ENCODE peak calls at places on chromosomes 1 and 21, in seven cellular contexts. One of them, this sample, is unnamed. For H3K4me1, the result is how much of the 10 kb centered on the place peaks cover.

GRCh38 chr1:192133350-192133950 is 24.8 kb upstream of the RGS18 start:
- DNase-seq in uterus: no peak
- DNase-seq in NT2/D1: no peak
- DNase-seq in neuronal stem cell: no peak
- DNase-seq in colonic mucosa: no peak
- DNase-seq in HCT116: no peak
- DNase-seq in IMR-90: peak
- DNase-seq in this sample: no peak

GRCh38 chr1:2224621-2225020 is 3.5 kb upstream of the SKI start:
- DNase-seq in uterus: no peak
- DNase-seq in IMR-90: no peak
- DNase-seq in neuronal stem cell: no peak
- DNase-seq in NT2/D1: no peak
- DNase-seq in HCT116: no peak
- DNase-seq in colonic mucosa: no peak
- DNase-seq in this sample: no peak

GRCh38 chr1:156510709-156511108 is 10.1 kb upstream of the MEF2D start:
- DNase-seq in colonic mucosa: peak
- DNase-seq in NT2/D1: no peak
- DNase-seq in HCT116: no peak
- DNase-seq in IMR-90: peak
- DNase-seq in neuronal stem cell: no peak
- DNase-seq in uterus: peak
- DNase-seq in this sample: peak

GRCh38 chr1:206470692-206471414 is 577 bp downstream of the IKBKE start:
- DNase-seq in NT2/D1: peak
- DNase-seq in colonic mucosa: peak
- DNase-seq in uterus: no peak
- DNase-seq in IMR-90: peak
- DNase-seq in neuronal stem cell: no peak
- DNase-seq in HCT116: no peak
- DNase-seq in this sample: peak

GRCh38 chr1:160542303-160542945 is 19.4 kb upstream of the SLAMF6 start:
- DNase-seq in IMR-90: no peak
- DNase-seq in neuronal stem cell: no peak
- DNase-seq in colonic mucosa: no peak
- DNase-seq in HCT116: no peak
- DNase-seq in NT2/D1: no peak
- DNase-seq in uterus: no peak
- DNase-seq in this sample: no peak

GRCh38 chr1:203180611-203181330 is 5.1 kb upstream of the MYBPH start:
- DNase-seq in HCT116: no peak
- DNase-seq in IMR-90: no peak
- DNase-seq in neuronal stem cell: no peak
- DNase-seq in colonic mucosa: no peak
- DNase-seq in uterus: no peak
- DNase-seq in NT2/D1: no peak
- DNase-seq in this sample: no peak

GRCh38 chr1:221100196-221100950 is 221.1 kb downstream of the HLX start:
- DNase-seq in IMR-90: peak
- DNase-seq in NT2/D1: no peak
- DNase-seq in neuronal stem cell: no peak
- DNase-seq in HCT116: no peak
- DNase-seq in uterus: no peak
- DNase-seq in colonic mucosa: no peak
- DNase-seq in this sample: no peak

GRCh38 chr1:167881069-167881468 is 32.9 kb downstream of the ADCY10 start:
- DNase-seq in NT2/D1: no peak
- DNase-seq in IMR-90: peak
- DNase-seq in colonic mucosa: no peak
- DNase-seq in HCT116: no peak
- DNase-seq in uterus: no peak
- DNase-seq in neuronal stem cell: no peak
- DNase-seq in this sample: no peak

GRCh38 chr1:28417441-28418277 is 48.1 kb downstream of the PHACTR4 start:
- DNase-seq in colonic mucosa: no peak
- DNase-seq in IMR-90: peak
- DNase-seq in HCT116: peak
- DNase-seq in uterus: no peak
- DNase-seq in NT2/D1: no peak
- DNase-seq in neuronal stem cell: no peak
- DNase-seq in this sample: no peak

GRCh38 chr1:8603220-8603616 is 214.2 kb downstream of the RERE start:
- DNase-seq in uterus: no peak
- DNase-seq in HCT116: no peak
- DNase-seq in NT2/D1: no peak
- DNase-seq in colonic mucosa: no peak
- DNase-seq in IMR-90: peak
- DNase-seq in neuronal stem cell: no peak
- DNase-seq in this sample: no peak

GRCh38 chr1:70392626-70393025 is 18.4 kb upstream of the CTH start:
- DNase-seq in NT2/D1: no peak
- DNase-seq in HCT116: no peak
- DNase-seq in neuronal stem cell: no peak
- DNase-seq in colonic mucosa: no peak
- DNase-seq in IMR-90: no peak
- DNase-seq in uterus: no peak
- DNase-seq in this sample: no peak

GRCh38 chr1:167492509-167492910 is 25.8 kb downstream of the CD247 start:
- DNase-seq in neuronal stem cell: no peak
- DNase-seq in NT2/D1: no peak
- DNase-seq in HCT116: no peak
- DNase-seq in uterus: no peak
- DNase-seq in colonic mucosa: no peak
- DNase-seq in IMR-90: no peak
- DNase-seq in this sample: no peak

GRCh38 chr1:20090641-20091040 is 20.6 kb downstream of the PLA2G5 start:
- DNase-seq in HCT116: no peak
- DNase-seq in IMR-90: no peak
- DNase-seq in colonic mucosa: no peak
- DNase-seq in uterus: no peak
- DNase-seq in NT2/D1: no peak
- DNase-seq in neuronal stem cell: no peak
- DNase-seq in this sample: peak

GRCh38 chr1:77316006-77316405 is 34.2 kb downstream of the AK5 start:
- DNase-seq in IMR-90: peak
- DNase-seq in HCT116: no peak
- DNase-seq in NT2/D1: peak
- DNase-seq in colonic mucosa: no peak
- DNase-seq in uterus: no peak
- DNase-seq in neuronal stem cell: no peak
- DNase-seq in this sample: no peak

GRCh38 chr1:218171302-218171893 is 113.7 kb upstream of the RRP15 start:
- DNase-seq in HCT116: peak
- DNase-seq in neuronal stem cell: peak
- DNase-seq in uterus: no peak
- DNase-seq in NT2/D1: peak
- DNase-seq in IMR-90: peak
- DNase-seq in colonic mucosa: no peak
- DNase-seq in this sample: no peak

GRCh38 chr21:39346671-39347327 is 2.1 kb downstream of the HMGN1 start:
- DNase-seq in neuronal stem cell: no peak
- DNase-seq in uterus: no peak
- DNase-seq in IMR-90: no peak
- DNase-seq in HCT116: no peak
- DNase-seq in NT2/D1: no peak
- DNase-seq in colonic mucosa: no peak
- DNase-seq in this sample: no peak
- H3K4me3 ChIP-seq in neuronal stem cell: no peak
- H3K4me3 ChIP-seq in uterus: no peak
- H3K4me3 ChIP-seq in IMR-90: peak
- H3K4me3 ChIP-seq in HCT116: no peak
- H3K4me3 ChIP-seq in NT2/D1: peak
- H3K4me3 ChIP-seq in colonic mucosa: no peak
- H3K4me3 ChIP-seq in this sample: no peak

DNA sequence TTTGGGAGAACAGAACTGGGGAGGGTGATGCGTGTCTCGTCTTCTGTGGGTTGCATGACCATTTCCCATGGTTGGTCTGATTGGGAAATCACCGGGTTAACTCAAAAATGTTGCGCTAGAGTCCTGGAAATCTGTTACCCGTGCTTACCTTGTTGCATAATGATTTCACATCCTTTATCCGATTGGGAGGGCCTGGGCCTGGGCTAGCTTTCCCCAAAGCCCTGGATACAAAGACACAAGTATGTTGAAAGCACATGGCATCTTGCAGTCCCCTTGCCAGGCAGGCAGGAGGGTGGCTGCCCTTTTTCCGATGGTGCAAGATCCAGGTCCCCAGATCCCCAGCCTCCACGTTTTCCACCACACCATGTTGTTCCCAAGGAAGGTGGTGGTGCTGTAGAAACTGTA is 582 bp downstream of the TRPM2 start:
- DNase-seq in uterus: no peak
- DNase-seq in HCT116: no peak
- DNase-seq in neuronal stem cell: no peak
- DNase-seq in IMR-90: no peak
- DNase-seq in colonic mucosa: no peak
- DNase-seq in NT2/D1: no peak
- DNase-seq in this sample: no peak
- H3K4me1 ChIP-seq in uterus: under half
- H3K4me1 ChIP-seq in HCT116: under half
- H3K4me1 ChIP-seq in neuronal stem cell: under half
- H3K4me1 ChIP-seq in IMR-90: under half
- H3K4me1 ChIP-seq in colonic mucosa: under half
- H3K4me1 ChIP-seq in NT2/D1: under half
- H3K4me1 ChIP-seq in this sample: under half

DNA sequence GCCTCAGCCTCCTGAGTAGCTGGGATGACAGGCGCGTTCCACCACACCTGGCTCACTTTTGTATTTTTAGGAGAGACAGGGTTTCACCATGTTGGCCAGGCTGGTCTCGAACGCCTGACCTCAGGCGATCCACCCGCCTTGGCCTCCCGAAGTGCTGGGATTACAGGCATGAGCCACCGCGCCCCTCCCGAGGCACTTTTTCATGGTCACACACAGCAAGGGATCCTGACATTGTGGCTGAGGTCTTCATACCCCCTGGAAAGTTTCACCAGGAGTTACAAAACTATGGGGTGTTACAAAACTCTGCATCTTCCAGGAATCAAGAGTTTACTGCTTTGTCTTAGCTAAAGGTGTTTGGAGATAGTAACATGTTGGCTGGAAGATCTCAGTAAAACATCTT is 234.3 kb upstream of the TMEM51 start:
- DNase-seq in HCT116: no peak
- DNase-seq in NT2/D1: no peak
- DNase-seq in colonic mucosa: no peak
- DNase-seq in uterus: no peak
- DNase-seq in IMR-90: no peak
- DNase-seq in neuronal stem cell: no peak
- DNase-seq in this sample: no peak
- H3K4me3 ChIP-seq in HCT116: no peak
- H3K4me3 ChIP-seq in NT2/D1: no peak
- H3K4me3 ChIP-seq in colonic mucosa: no peak
- H3K4me3 ChIP-seq in uterus: no peak
- H3K4me3 ChIP-seq in IMR-90: no peak
- H3K4me3 ChIP-seq in neuronal stem cell: no peak
- H3K4me3 ChIP-seq in this sample: no peak

GRCh38 chr1:23570001-23570691 is 10.8 kb upstream of the ID3 start:
- DNase-seq in NT2/D1: no peak
- DNase-seq in IMR-90: no peak
- DNase-seq in HCT116: no peak
- DNase-seq in neuronal stem cell: no peak
- DNase-seq in uterus: no peak
- DNase-seq in colonic mucosa: no peak
- DNase-seq in this sample: no peak
- H3K4me1 ChIP-seq in NT2/D1: under half
- H3K4me1 ChIP-seq in IMR-90: under half
- H3K4me1 ChIP-seq in HCT116: under half
- H3K4me1 ChIP-seq in neuronal stem cell: under half
- H3K4me1 ChIP-seq in uterus: under half
- H3K4me1 ChIP-seq in colonic mucosa: under half
- H3K4me1 ChIP-seq in this sample: under half

GRCh38 chr1:72606216-72606615 is 323.9 kb upstream of the NEGR1 start:
- DNase-seq in NT2/D1: peak
- DNase-seq in uterus: no peak
- DNase-seq in IMR-90: no peak
- DNase-seq in colonic mucosa: no peak
- DNase-seq in HCT116: no peak
- DNase-seq in neuronal stem cell: no peak
- DNase-seq in this sample: no peak
- H3K4me3 ChIP-seq in NT2/D1: no peak
- H3K4me3 ChIP-seq in uterus: no peak
- H3K4me3 ChIP-seq in IMR-90: no peak
- H3K4me3 ChIP-seq in colonic mucosa: no peak
- H3K4me3 ChIP-seq in HCT116: no peak
- H3K4me3 ChIP-seq in neuronal stem cell: no peak
- H3K4me3 ChIP-seq in this sample: no peak

GRCh38 chr1:111198836-111199235 is 1.6 kb downstream of the DENND2D start:
- DNase-seq in HCT116: no peak
- DNase-seq in colonic mucosa: no peak
- DNase-seq in NT2/D1: no peak
- DNase-seq in uterus: no peak
- DNase-seq in neuronal stem cell: no peak
- DNase-seq in IMR-90: no peak
- DNase-seq in this sample: no peak
- H3K4me1 ChIP-seq in HCT116: under half
- H3K4me1 ChIP-seq in colonic mucosa: under half
- H3K4me1 ChIP-seq in NT2/D1: under half
- H3K4me1 ChIP-seq in uterus: under half
- H3K4me1 ChIP-seq in neuronal stem cell: under half
- H3K4me1 ChIP-seq in IMR-90: under half
- H3K4me1 ChIP-seq in this sample: under half

GRCh38 chr21:41766883-41767605 is at the start of gene RIPK4:
- DNase-seq in colonic mucosa: peak
- DNase-seq in HCT116: peak
- DNase-seq in uterus: no peak
- DNase-seq in NT2/D1: no peak
- DNase-seq in neuronal stem cell: no peak
- DNase-seq in IMR-90: peak
- DNase-seq in this sample: peak

GRCh38 chr21:41769106-41769505 is 2.3 kb upstream of the RIPK4 start:
- DNase-seq in neuronal stem cell: no peak
- DNase-seq in colonic mucosa: no peak
- DNase-seq in uterus: no peak
- DNase-seq in NT2/D1: no peak
- DNase-seq in HCT116: no peak
- DNase-seq in IMR-90: no peak
- DNase-seq in this sample: no peak

GRCh38 chr21:41768371-41769042 is 1.7 kb upstream of the RIPK4 start:
- DNase-seq in IMR-90: peak
- DNase-seq in NT2/D1: no peak
- DNase-seq in colonic mucosa: peak
- DNase-seq in uterus: no peak
- DNase-seq in neuronal stem cell: no peak
- DNase-seq in HCT116: peak
- DNase-seq in this sample: no peak

GRCh38 chr21:41766051-41766882 is 585 bp downstream of the RIPK4 start:
- DNase-seq in NT2/D1: no peak
- DNase-seq in HCT116: no peak
- DNase-seq in uterus: no peak
- DNase-seq in IMR-90: no peak
- DNase-seq in neuronal stem cell: no peak
- DNase-seq in colonic mucosa: no peak
- DNase-seq in this sample: peak

GRCh38 chr21:41767606-41768370 is 936 bp upstream of the RIPK4 start:
- DNase-seq in neuronal stem cell: no peak
- DNase-seq in colonic mucosa: no peak
- DNase-seq in uterus: no peak
- DNase-seq in NT2/D1: no peak
- DNase-seq in IMR-90: peak
- DNase-seq in HCT116: no peak
- DNase-seq in this sample: no peak
- H3K4me3 ChIP-seq in neuronal stem cell: no peak
- H3K4me3 ChIP-seq in colonic mucosa: peak
- H3K4me3 ChIP-seq in uterus: no peak
- H3K4me3 ChIP-seq in NT2/D1: peak
- H3K4me3 ChIP-seq in IMR-90: no peak
- H3K4me3 ChIP-seq in HCT116: peak
- H3K4me3 ChIP-seq in this sample: peak

GRCh38 chr1:204523605-204524215 is 7.5 kb downstream of the MDM4 start:
- DNase-seq in neuronal stem cell: no peak
- DNase-seq in colonic mucosa: no peak
- DNase-seq in NT2/D1: no peak
- DNase-seq in uterus: no peak
- DNase-seq in HCT116: peak
- DNase-seq in IMR-90: no peak
- DNase-seq in this sample: no peak
- H3K4me1 ChIP-seq in neuronal stem cell: under half
- H3K4me1 ChIP-seq in colonic mucosa: under half
- H3K4me1 ChIP-seq in NT2/D1: under half
- H3K4me1 ChIP-seq in uterus: under half
- H3K4me1 ChIP-seq in HCT116: under half
- H3K4me1 ChIP-seq in IMR-90: under half
- H3K4me1 ChIP-seq in this sample: under half